ENCODE peak calls at places on chromosomes 13 and 19, in six cellular contexts. B is OCI-LY7, M is nephron progenitor cell, R is fibroblast of pulmonary artery, L is adrenal gland, J is astrocyte of the cerebellum. P is an unnamed sample.

GRCh38 chr13:113455384-113455783 is 2.1 kb upstream of the ADPRHL1 start:
- DNase-seq in M (no peak), B (no peak), L (no peak), R (no peak), J (no peak), P (no peak)

GRCh38 chr19:4557186-4557970 is 2.1 kb downstream of the SEMA6B start:
- DNase-seq in L (no peak), M (peak; percentile 36), B (peak; percentile 16), J (no peak), R (no peak), P (no peak)

GRCh38 chr13:25109341-25109740 is 13.4 kb downstream of the PABPC3 start:
- DNase-seq in J (no peak), R (no peak), B (no peak), L (no peak), M (no peak), P (no peak)

GRCh38 chr13:38888309-38888708 is 102.3 kb downstream of the STOML3 start:
- DNase-seq in B (no peak), R (no peak), L (no peak), M (no peak), J (no peak), P (no peak)

GRCh38 chr19:33830264-33830663 is 33.6 kb downstream of the KCTD15 start:
- DNase-seq in J (no peak), M (no peak), B (no peak), R (no peak), L (no peak), P (no peak)

GRCh38 chr13:24680258-24680920 is at the start of gene ATP12A:
- DNase-seq in M (peak; percentile 79), R (no peak), J (no peak), B (no peak), L (no peak), P (peak; percentile 65)

GRCh38 chr13:113631341-113632095 is 26.5 kb downstream of the ATP4B start:
- DNase-seq in R (no peak), M (no peak), L (no peak), J (no peak), B (no peak), P (no peak)

GRCh38 chr13:102597029-102598015 is 536 bp downstream of the TPP2 start:
- DNase-seq in J (peak; percentile 27), L (peak; percentile 38), R (peak; percentile 19), M (peak; percentile 50), B (peak; percentile 18), P (peak; percentile 49)

GRCh38 chr19:2646866-2647535 is 55.5 kb downstream of the GNG7 start:
- DNase-seq in J (no peak), R (no peak), L (no peak), B (no peak), M (no peak), P (no peak)

GRCh38 chr19:29528946-29529645 is 3.3 kb downstream of the VSTM2B start:
- DNase-seq in M (no peak), B (no peak), R (no peak), J (no peak), L (no peak), P (no peak)

GRCh38 chr13:70668983-70669382 is 560.7 kb upstream of the KLHL1 start:
- DNase-seq in R (peak; percentile 2), B (no peak), M (no peak), L (no peak), J (no peak), P (no peak)

GRCh38 chr13:24459234-24459633 is 53.3 kb downstream of the PARP4 start:
- DNase-seq in B (no peak), L (no peak), M (no peak), R (peak; percentile 85), J (peak; percentile 49), P (no peak)

GRCh38 chr19:18776288-18776594 is 14.9 kb downstream of the COMP start:
- DNase-seq in L (no peak), B (no peak), R (peak; percentile 25), J (no peak), M (no peak), P (no peak)

GRCh38 chr19:54451331-54451871 is 2.4 kb downstream of the LENG8 start:
- DNase-seq in L (no peak), J (no peak), B (no peak), R (no peak), M (no peak), P (no peak)

GRCh38 chr13:113907637-113908617 is 44.1 kb upstream of the GAS6 start:
- DNase-seq in R (peak; percentile 44), M (peak; percentile 24), L (no peak), B (no peak), J (peak; percentile 52), P (no peak)

GRCh38 chr19:426725-427445 is 17.9 kb upstream of the C2CD4C start:
- DNase-seq in L (no peak), R (no peak), J (no peak), B (no peak), M (no peak), P (no peak)

GRCh38 chr13:97431365-97431764 is 2.6 kb upstream of the RAP2A start:
- DNase-seq in L (no peak), J (no peak), R (no peak), M (no peak), B (no peak), P (no peak)

GRCh38 chr13:40402931-40403412 is 263.5 kb downstream of the FOXO1 start:
- DNase-seq in B (no peak), R (peak; percentile 90), J (peak; percentile 70), L (no peak), M (no peak), P (no peak)

GRCh38 chr19:42250666-42251531 is 4.0 kb downstream of the ERF start:
- DNase-seq in L (no peak), M (no peak), J (no peak), R (peak; percentile 51), B (no peak), P (peak; percentile 33)

GRCh38 chr13:40666905-40667621 is 622 bp upstream of the FOXO1 start:
- DNase-seq in B (peak; percentile 58), R (no peak), L (peak; percentile 33), M (peak; percentile 76), J (no peak), P (peak; percentile 78)

GRCh38 chr19:38224014-38224862 is at the start of gene DPF1:
- DNase-seq in J (no peak), M (peak; percentile 91), R (peak; percentile 64), B (peak; percentile 88), L (no peak), P (peak; percentile 47)

GRCh38 chr19:16801599-16801998 is 27.6 kb upstream of the SIN3B start:
- DNase-seq in J (no peak), B (peak; percentile 33), M (peak; percentile 11), L (peak; percentile 54), R (peak; percentile 48), P (no peak)

GRCh38 chr13:111561091-111561778 is 240.8 kb downstream of the TEX29 start:
- DNase-seq in L (no peak), J (no peak), B (no peak), R (no peak), M (no peak), P (no peak)

GRCh38 chr13:33514362-33514761 is 228.8 kb upstream of the STARD13 start:
- DNase-seq in J (no peak), R (no peak), B (peak; percentile 22), L (no peak), M (no peak), P (no peak)
- TF ChIP-seq CTCF in J (no peak), R (no peak), B (peak; percentile 29), L (no peak), M (no peak), P (no peak)

GRCh38 chr19:28329429-28329828 is 883.5 kb downstream of the UQCRFS1 start:
- DNase-seq in R (no peak), M (no peak), J (no peak), L (no peak), B (no peak), P (no peak)

GRCh38 chr19:28327905-28328304 is 885.0 kb downstream of the UQCRFS1 start:
- DNase-seq in J (no peak), R (no peak), L (no peak), B (no peak), M (no peak), P (no peak)

GRCh38 chr19:28319208-28319607 is 893.7 kb downstream of the UQCRFS1 start:
- DNase-seq in R (no peak), L (no peak), B (no peak), M (no peak), J (no peak), P (no peak)

GRCh38 chr19:28319918-28320317 is 893.0 kb downstream of the UQCRFS1 start:
- DNase-seq in J (no peak), L (no peak), B (no peak), M (no peak), R (no peak), P (no peak)

DNA sequence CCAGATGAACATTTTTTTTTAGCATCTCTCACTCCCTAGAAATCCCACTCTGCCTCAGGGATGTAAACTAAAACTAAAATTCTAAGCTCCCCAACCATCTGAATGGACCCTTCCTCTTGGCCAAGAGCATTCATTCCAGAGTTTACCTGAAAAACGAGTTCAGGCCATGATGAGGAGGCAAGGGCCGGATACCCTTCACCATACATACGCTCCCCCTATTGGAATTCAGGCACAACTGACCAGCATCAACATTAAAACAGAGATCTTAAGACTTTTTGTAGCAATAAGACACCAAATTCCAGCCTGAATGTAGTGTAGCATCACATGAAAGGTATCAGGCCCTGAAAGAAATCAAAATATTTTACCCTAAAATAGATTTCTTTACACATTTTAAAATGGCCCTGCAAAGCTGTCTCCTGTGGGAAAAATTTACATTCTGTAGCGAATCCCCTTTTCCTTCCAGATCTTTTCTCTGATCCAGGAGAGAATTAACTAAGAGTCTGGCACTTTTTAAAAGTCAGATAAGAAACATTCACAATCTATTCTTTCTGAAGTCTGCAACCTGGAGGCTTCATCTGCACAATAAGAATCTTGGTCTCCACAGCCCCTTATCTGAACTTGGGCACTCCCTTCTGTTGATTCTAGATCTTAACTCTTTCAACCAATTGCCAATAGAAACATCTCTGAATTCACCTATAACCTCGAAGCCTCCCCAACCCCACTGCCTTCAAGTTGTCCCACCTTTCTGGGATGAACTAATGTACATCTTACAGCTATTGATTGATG is 888.5 kb downstream of the UQCRFS1 start:
- DNase-seq in J (no peak), L (no peak), M (no peak), R (no peak), B (no peak), P (no peak)
- TF ChIP-seq CTCF in J (peak; percentile 35), L (no peak), M (peak; percentile 19), R (peak; percentile 17), B (peak; percentile 19), P (no peak)

DNA sequence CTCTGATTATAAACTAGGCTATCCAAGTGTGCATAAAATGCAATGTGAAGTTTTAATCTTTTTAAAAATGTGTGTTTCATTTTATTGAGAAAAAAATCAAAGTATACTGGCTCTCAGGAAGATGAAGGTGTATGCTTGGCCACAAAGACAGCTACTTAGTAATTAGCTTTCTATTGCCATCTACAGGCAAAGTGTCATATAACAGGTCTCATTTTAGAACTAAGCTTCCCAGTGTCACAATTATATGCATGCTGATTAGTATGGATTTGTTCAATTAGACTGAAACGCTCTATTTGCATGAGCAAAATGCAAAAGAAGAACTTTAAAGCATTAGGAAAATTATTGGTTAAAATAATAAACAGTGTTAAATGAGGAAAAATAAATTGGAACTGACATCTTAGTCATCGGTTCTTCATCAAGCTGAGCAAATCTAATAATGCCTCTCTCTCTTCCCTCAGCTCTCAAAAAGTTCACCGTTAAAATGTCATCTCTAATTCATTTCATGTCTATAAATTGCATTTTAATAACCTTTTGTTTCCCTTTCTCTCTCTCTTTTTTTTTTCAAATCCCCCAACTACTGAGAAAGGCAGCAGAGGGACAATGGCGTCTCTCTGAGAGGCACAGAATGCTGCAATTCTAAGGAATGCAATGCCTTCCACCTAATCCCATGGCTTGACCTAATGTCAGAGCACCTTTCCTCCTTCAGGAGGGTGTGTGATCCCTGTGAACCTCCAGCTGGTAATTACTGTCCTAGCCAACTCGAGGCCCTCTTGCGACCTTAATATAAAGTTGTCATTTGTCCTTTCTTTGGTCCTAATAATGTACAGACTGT is 313.1 kb upstream of the MAB21L1 start:
- DNase-seq in M (no peak), J (no peak), L (no peak), B (peak; percentile 17), R (peak; percentile 69), P (no peak)
- TF ChIP-seq CTCF in M (peak; percentile 69), J (peak; percentile 53), L (peak; percentile 60), B (peak; percentile 75), R (peak; percentile 66), P (peak; percentile 34)

GRCh38 chr13:33026489-33027152 is 10.4 kb downstream of the KL start:
- DNase-seq in J (no peak), L (no peak), R (no peak), B (no peak), M (no peak), P (no peak)
- TF ChIP-seq CTCF in J (no peak), L (no peak), R (no peak), B (no peak), M (no peak), P (no peak)

P was measured in B cell.